ENCODE peak calls at places on chromosome 7, in six cellular contexts. B is M059J; O is stimulated activated CD8-positive, alpha-beta memory T cell treated with anti-CD3 and anti-CD28 coated beads, Interleukin-7, amount 100 ng/mL, for 1 hour; T is retina; R is activated CD4-positive, alpha-beta T cell treated with anti-CD3 and anti-CD28 coated beads, Interleukin-2, amount 50 U/mL, for 48 hours; Z is ascending aorta. U is an unnamed sample.

GRCh38 chr7:99624487-99624886 is 7.7 kb downstream of the ZSCAN25 start:
- DNase-seq in O (peak; percentile 32), R (peak; percentile 75), B (no peak), T (no peak), Z (no peak), U (no peak)

GRCh38 chr7:116436305-116436826 is 63.2 kb upstream of the CAV2 start:
- DNase-seq in B (peak; percentile 43), Z (no peak), T (no peak), O (no peak), R (no peak), U (no peak)

GRCh38 chr7:102222445-102222844 is 64.2 kb upstream of the SH2B2 start:
- DNase-seq in R (no peak), B (no peak), T (no peak), O (no peak), Z (no peak), U (no peak)

GRCh38 chr7:31407277-31407676 is 66.8 kb upstream of the NEUROD6 start:
- DNase-seq in O (no peak), T (no peak), R (no peak), B (no peak), Z (no peak), U (no peak)

GRCh38 chr7:40015790-40016296 is 65.8 kb downstream of the CDK13 start:
- DNase-seq in Z (no peak), B (peak; percentile 35), T (no peak), O (no peak), R (no peak), U (peak; percentile 14)

GRCh38 chr7:24851791-24852190 is 94.5 kb upstream of the GSDME start:
- DNase-seq in O (no peak), B (peak; percentile 74), R (peak; percentile 25), Z (no peak), T (no peak), U (peak; percentile 61)

GRCh38 chr7:14690075-14690474 is 212.5 kb downstream of the DGKB start:
- DNase-seq in O (no peak), B (no peak), Z (no peak), R (no peak), T (no peak), U (no peak)

GRCh38 chr7:132542895-132543294 is 33.4 kb downstream of the PLXNA4 start:
- DNase-seq in O (no peak), T (no peak), B (no peak), R (no peak), Z (no peak), U (no peak)

GRCh38 chr7:156074982-156075615 is 262.8 kb upstream of the SHH start:
- DNase-seq in B (no peak), O (no peak), T (no peak), Z (no peak), R (no peak), U (no peak)

GRCh38 chr7:21980921-21981320 is 35.2 kb upstream of the CDCA7L start:
- DNase-seq in B (no peak), O (no peak), T (no peak), R (no peak), Z (no peak), U (no peak)

GRCh38 chr7:93817561-93817960 is 73.0 kb downstream of the TFPI2 start:
- DNase-seq in Z (no peak), R (no peak), T (no peak), O (no peak), B (no peak), U (no peak)

GRCh38 chr7:112252691-112253090 is 46.2 kb downstream of the ZNF277 start:
- DNase-seq in Z (no peak), R (no peak), B (no peak), O (no peak), T (no peak), U (no peak)

GRCh38 chr7:70506463-70506862 is 625.5 kb upstream of the GALNT17 start:
- DNase-seq in O (no peak), T (peak; percentile 38), B (no peak), Z (no peak), R (no peak), U (peak; percentile 35)

GRCh38 chr7:79434098-79434497 is 19.4 kb downstream of the MAGI2 start:
- DNase-seq in B (peak; percentile 80), O (no peak), R (no peak), Z (no peak), T (no peak), U (no peak)

GRCh38 chr7:156379242-156380070 is 261.1 kb upstream of the RNF32 start:
- DNase-seq in R (no peak), T (no peak), O (no peak), B (no peak), Z (no peak), U (peak; percentile 83)

GRCh38 chr7:36048902-36049240 is 104.2 kb upstream of the EEPD1 start:
- DNase-seq in O (no peak), R (no peak), B (peak; percentile 54), T (no peak), Z (no peak), U (no peak)

GRCh38 chr7:115676080-115676479 is 354.5 kb downstream of the TFEC start:
- DNase-seq in B (peak; percentile 5), T (peak; percentile 47), R (no peak), Z (no peak), O (no peak), U (no peak)

GRCh38 chr7:84939888-84940287 is 247.0 kb downstream of the SEMA3D start:
- DNase-seq in Z (no peak), T (no peak), O (no peak), R (no peak), B (no peak), U (no peak)

GRCh38 chr7:157490465-157490912 is 153.7 kb downstream of the DNAJB6 start:
- DNase-seq in B (peak; percentile 89), R (peak; percentile 26), O (no peak), Z (no peak), T (no peak), U (peak; percentile 66)

GRCh38 chr7:79361214-79361613 is 92.3 kb downstream of the MAGI2 start:
- DNase-seq in R (no peak), Z (no peak), B (peak; percentile 20), T (no peak), O (no peak), U (no peak)

GRCh38 chr7:128020161-128020560 is 11.1 kb downstream of the LRRC4 start:
- DNase-seq in B (no peak), Z (no peak), R (no peak), T (no peak), O (no peak), U (peak; percentile 35)

GRCh38 chr7:90272242-90272641 is 27.3 kb downstream of the CFAP69 start:
- DNase-seq in R (no peak), T (no peak), O (no peak), B (no peak), Z (no peak), U (peak; percentile 12)

GRCh38 chr7:151632750-151633515 is 113.2 kb upstream of the RHEB start:
- DNase-seq in R (peak; percentile 48), B (peak; percentile 27), Z (no peak), O (no peak), T (peak; percentile 69), U (no peak)

GRCh38 chr7:23662124-23662982 is 17.6 kb upstream of the FAM221A start:
- DNase-seq in B (peak; percentile 9), O (no peak), Z (no peak), T (no peak), R (no peak), U (no peak)

GRCh38 chr7:155709453-155709852 is 65.0 kb downstream of the RBM33 start:
- DNase-seq in Z (no peak), T (no peak), R (no peak), B (no peak), O (no peak), U (no peak)

GRCh38 chr7:137961200-137962177 is 40.4 kb downstream of the CREB3L2 start:
- DNase-seq in R (peak; percentile 33), Z (no peak), O (no peak), B (peak; percentile 62), T (no peak), U (no peak)

GRCh38 chr7:46545790-46546189 is 624.7 kb upstream of the IGFBP3 start:
- DNase-seq in B (peak; percentile 95), R (no peak), Z (no peak), T (no peak), O (no peak), U (peak; percentile 64)

GRCh38 chr7:91683823-91684222 is 196.7 kb downstream of the MTERF1 start:
- DNase-seq in R (no peak), B (peak; percentile 7), O (no peak), Z (no peak), T (no peak), U (no peak)

GRCh38 chr7:104779888-104780287 is 234.1 kb upstream of the KMT2E start:
- DNase-seq in O (no peak), T (no peak), Z (no peak), R (no peak), B (no peak), U (no peak)

GRCh38 chr7:158638001-158638400 is 50.4 kb upstream of the PTPRN2 start:
- DNase-seq in R (no peak), T (no peak), B (peak; percentile 12), Z (no peak), O (no peak), U (peak; percentile 72)

GRCh38 chr7:111173990-111174389 is 83.1 kb downstream of the LRRN3 start:
- DNase-seq in R (no peak), Z (no peak), O (no peak), B (no peak), T (no peak), U (no peak)

GRCh38 chr7:45988405-45989057 is 67.5 kb upstream of the IGFBP3 start:
- DNase-seq in O (no peak), R (no peak), T (no peak), B (no peak), Z (no peak), U (peak; percentile 68)

GRCh38 chr7:94374721-94375120 is 20.0 kb upstream of the COL1A2 start:
- DNase-seq in O (no peak), R (no peak), T (peak; percentile 9), B (peak; percentile 46), Z (no peak), U (no peak)

GRCh38 chr7:50317221-50317678 is 12.7 kb downstream of the IKZF1 start:
- DNase-seq in T (no peak), O (no peak), B (no peak), Z (no peak), R (no peak), U (no peak)

GRCh38 chr7:122136033-122136432 is 8.0 kb downstream of the AASS start:
- DNase-seq in B (peak; percentile 16), T (no peak), O (no peak), R (no peak), Z (no peak), U (no peak)

GRCh38 chr7:157664034-157664433 is 327.2 kb downstream of the DNAJB6 start:
- DNase-seq in R (no peak), T (no peak), Z (no peak), B (no peak), O (no peak), U (no peak)

GRCh38 chr7:105602325-105603305 is 21.3 kb upstream of the EFCAB10 start:
- DNase-seq in B (peak; percentile 10), O (no peak), T (no peak), Z (no peak), R (no peak), U (no peak)